ENCODE peak calls at places on chromosomes 12 and 14, in eight cellular contexts. C is Right ventricle myocardium inferior; V is activated CD4-positive, CD25-positive, alpha-beta regulatory T cell; A is left colon; L is RPMI8226; M is GM20000; H is dorsolateral prefrontal cortex; Q is lower leg skin. D is an unnamed sample.

GRCh38 chr12:90611048-90611447 is 343.9 kb downstream of the CCER1 start:
- DNase-seq in L (no peak), C (no peak), V (no peak), H (no peak), Q (no peak), A (no peak), M (no peak), D (no peak)

GRCh38 chr12:95116773-95117172 is 43.4 kb upstream of the NR2C1 start:
- DNase-seq in H (no peak), A (no peak), V (no peak), L (no peak), C (no peak), M (no peak), Q (no peak), D (no peak)

GRCh38 chr12:125262866-125263265 is 197.6 kb downstream of the AACS start:
- DNase-seq in H (no peak), L (no peak), V (no peak), M (no peak), C (no peak), A (no peak), Q (no peak), D (no peak)

GRCh38 chr12:72236071-72236705 is 36.0 kb upstream of the TRHDE start:
- DNase-seq in H (no peak), M (no peak), C (no peak), A (no peak), L (no peak), V (no peak), Q (no peak), D (no peak)

GRCh38 chr12:51910168-51910567 is 2.9 kb downstream of the ACVRL1 start:
- DNase-seq in H (no peak), L (no peak), V (no peak), Q (no peak), C (no peak), M (no peak), A (no peak), D (no peak)

GRCh38 chr14:60643443-60644402 is 5.6 kb downstream of the SIX1 start:
- DNase-seq in A (no peak), L (no peak), M (peak; percentile 8), C (no peak), V (no peak), Q (no peak), H (no peak), D (no peak)

GRCh38 chr12:128449146-128449894 is 182.3 kb downstream of the TMEM132C start:
- DNase-seq in C (no peak), Q (no peak), V (no peak), L (no peak), H (no peak), M (no peak), A (no peak), D (no peak)

GRCh38 chr14:45990252-45990651 is 661.3 kb downstream of the RPL10L start:
- DNase-seq in L (peak; percentile 12), A (no peak), Q (no peak), V (no peak), M (no peak), H (no peak), C (no peak), D (no peak)

GRCh38 chr12:40992674-40993073 is 195.4 kb upstream of the PDZRN4 start:
- DNase-seq in L (no peak), V (no peak), M (no peak), A (no peak), Q (no peak), C (no peak), H (no peak), D (no peak)

GRCh38 chr12:112013601-112014402 is 576 bp downstream of the ERP29 start:
- DNase-seq in C (peak; percentile 81), Q (peak; percentile 33), L (peak; percentile 82), M (peak; percentile 21), V (no peak), H (peak; percentile 56), A (peak; percentile 81), D (peak; percentile 66)

GRCh38 chr12:24561882-24562760 is 386.8 kb downstream of the BCAT1 start:
- DNase-seq in H (no peak), M (peak; percentile 68), L (peak; percentile 13), V (no peak), Q (peak; percentile 53), A (peak; percentile 41), C (peak; percentile 83), D (no peak)

GRCh38 chr14:69943084-69943797 is 64.0 kb downstream of the SMOC1 start:
- DNase-seq in H (no peak), V (no peak), L (no peak), M (no peak), C (no peak), Q (no peak), A (no peak), D (no peak)

D was measured in SIG-M5.